ENCODE peak calls at places on chromosomes 5 and 9, in six cellular contexts. F is adrenal gland, L is IMR-90, W is endothelial cell of umbilical vein, D is ovary, A is HCT116. S is an unnamed sample.

GRCh38 chr9:136485049-136485647 is 2.3 kb upstream of the SEC16A start:
- DNase-seq in F (peak; percentile 91), L (peak; percentile 61), W (peak; percentile 75), D (peak; percentile 88), A (no peak), S (peak; percentile 93)

GRCh38 chr5:127505819-127506218 is 11.6 kb upstream of the PRRC1 start:
- DNase-seq in F (no peak), L (no peak), W (no peak), D (no peak), A (no peak), S (no peak)

GRCh38 chr5:181261320-181262085 is 560 bp upstream of the TRIM52 start:
- DNase-seq in F (peak; percentile 77), L (peak; percentile 50), W (peak; percentile 78), D (peak; percentile 79), A (peak; percentile 48), S (peak; percentile 90)

GRCh38 chr5:69261034-69261433 is 26.3 kb downstream of the CDK7 start:
- DNase-seq in F (no peak), L (peak; percentile 83), W (peak; percentile 85), D (no peak), A (no peak), S (no peak)

GRCh38 chr5:91070761-91071429 is 312.2 kb downstream of the ARRDC3 start:
- DNase-seq in F (no peak), L (no peak), W (no peak), D (no peak), A (no peak), S (no peak)

GRCh38 chr5:93581738-93582414 is 857 bp upstream of the NR2F1-AS1 start:
- DNase-seq in F (no peak), L (peak; percentile 81), W (peak; percentile 63), D (no peak), A (peak; percentile 76), S (no peak)

GRCh38 chr9:134585746-134586706 is 55.6 kb upstream of the COL5A1 start:
- DNase-seq in F (no peak), L (peak; percentile 75), W (no peak), D (peak; percentile 14), A (no peak), S (peak; percentile 56)

GRCh38 chr9:77815260-77815659 is 167.1 kb upstream of the GNA14 start:
- DNase-seq in F (no peak), L (no peak), W (no peak), D (no peak), A (no peak), S (no peak)

GRCh38 chr9:16312116-16312515 is 558.4 kb downstream of the BNC2 start:
- DNase-seq in F (no peak), L (no peak), W (no peak), D (no peak), A (no peak), S (no peak)

GRCh38 chr5:147481376-147481775 is 28.5 kb downstream of the DPYSL3 start:
- DNase-seq in F (no peak), L (peak; percentile 88), W (peak; percentile 33), D (no peak), A (no peak), S (no peak)

GRCh38 chr5:150780180-150780692 is 1.7 kb downstream of the SMIM3 start:
- DNase-seq in F (peak; percentile 54), L (peak; percentile 79), W (no peak), D (no peak), A (no peak), S (no peak)

GRCh38 chr9:17614929-17615328 is 36.1 kb downstream of the SH3GL2 start:
- DNase-seq in F (no peak), L (peak; percentile 6), W (no peak), D (no peak), A (no peak), S (no peak)

GRCh38 chr9:3285365-3286161 is 240.2 kb downstream of the RFX3 start:
- DNase-seq in F (no peak), L (peak; percentile 37), W (peak; percentile 60), D (no peak), A (no peak), S (no peak)

GRCh38 chr9:85533538-85533937 is 208.2 kb downstream of the AGTPBP1 start:
- DNase-seq in F (no peak), L (no peak), W (no peak), D (no peak), A (no peak), S (no peak)

GRCh38 chr5:101977729-101978345 is 318.2 kb downstream of the SLCO4C1 start:
- DNase-seq in F (no peak), L (peak; percentile 13), W (peak; percentile 43), D (no peak), A (peak; percentile 54), S (no peak)

GRCh38 chr5:65102826-65103673 is 334.3 kb downstream of the CWC27 start:
- DNase-seq in F (peak; percentile 62), L (peak; percentile 15), W (peak; percentile 74), D (peak; percentile 79), A (no peak), S (no peak)
- TF ChIP-seq POLR2A in F (peak; percentile 17), L (no peak), W (peak; percentile 34), D (no peak), A (no peak), S (no peak)

GRCh38 chr9:29006603-29007002 is 1433.3 kb upstream of the C9orf72 start:
- DNase-seq in F (no peak), L (no peak), W (no peak), D (no peak), A (no peak), S (no peak)
- TF ChIP-seq POLR2A in F (no peak), L (no peak), W (no peak), D (no peak), A (no peak), S (no peak)

DNA sequence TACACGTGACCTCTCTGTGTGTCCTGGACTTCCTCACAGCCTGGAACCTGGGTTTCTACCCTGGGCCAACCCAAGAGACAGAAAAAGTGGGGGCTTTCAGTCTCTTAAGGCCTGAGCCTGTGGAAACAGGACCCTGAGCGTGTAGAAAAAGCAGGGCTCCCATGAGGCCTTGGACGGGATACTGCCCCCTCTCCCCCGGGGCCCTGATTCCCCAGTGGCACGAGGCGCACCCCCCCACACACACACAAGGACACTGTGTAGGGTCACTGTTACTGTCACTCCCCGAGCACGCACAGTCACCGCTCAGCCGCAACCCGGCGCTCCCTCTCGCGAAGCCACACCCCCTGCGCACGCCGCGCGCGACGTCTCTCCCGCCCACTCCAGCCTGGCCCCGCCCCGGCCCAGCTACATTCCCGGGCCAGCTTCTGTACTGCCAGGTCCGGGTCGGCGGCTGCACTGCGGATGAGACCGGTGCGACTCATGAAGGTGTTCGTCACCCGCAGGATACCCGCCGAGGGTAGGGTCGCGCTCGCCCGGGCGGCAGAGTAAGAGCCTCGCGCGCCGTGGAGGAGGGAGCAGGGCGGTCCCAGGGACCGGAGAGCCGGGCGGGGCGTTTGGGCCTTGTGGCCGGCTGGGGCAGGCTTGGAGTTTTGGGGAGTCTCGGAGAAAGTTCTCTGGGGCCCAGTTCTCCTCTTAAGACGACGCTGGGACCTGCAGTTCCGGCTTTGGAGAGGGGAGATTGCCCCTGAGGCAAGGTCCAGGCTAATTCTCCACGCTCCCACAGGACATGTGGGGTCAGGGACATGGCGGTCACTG is at the start of gene GRHPR:
- DNase-seq in F (peak; percentile 94), L (peak; percentile 58), W (peak; percentile 84), D (peak; percentile 92), A (peak; percentile 52), S (peak; percentile 91)
- TF ChIP-seq POLR2A in F (peak; percentile 90), L (peak; percentile 81), W (peak; percentile 88), D (peak; percentile 50), A (peak; percentile 85), S (peak; percentile 52)

DNA sequence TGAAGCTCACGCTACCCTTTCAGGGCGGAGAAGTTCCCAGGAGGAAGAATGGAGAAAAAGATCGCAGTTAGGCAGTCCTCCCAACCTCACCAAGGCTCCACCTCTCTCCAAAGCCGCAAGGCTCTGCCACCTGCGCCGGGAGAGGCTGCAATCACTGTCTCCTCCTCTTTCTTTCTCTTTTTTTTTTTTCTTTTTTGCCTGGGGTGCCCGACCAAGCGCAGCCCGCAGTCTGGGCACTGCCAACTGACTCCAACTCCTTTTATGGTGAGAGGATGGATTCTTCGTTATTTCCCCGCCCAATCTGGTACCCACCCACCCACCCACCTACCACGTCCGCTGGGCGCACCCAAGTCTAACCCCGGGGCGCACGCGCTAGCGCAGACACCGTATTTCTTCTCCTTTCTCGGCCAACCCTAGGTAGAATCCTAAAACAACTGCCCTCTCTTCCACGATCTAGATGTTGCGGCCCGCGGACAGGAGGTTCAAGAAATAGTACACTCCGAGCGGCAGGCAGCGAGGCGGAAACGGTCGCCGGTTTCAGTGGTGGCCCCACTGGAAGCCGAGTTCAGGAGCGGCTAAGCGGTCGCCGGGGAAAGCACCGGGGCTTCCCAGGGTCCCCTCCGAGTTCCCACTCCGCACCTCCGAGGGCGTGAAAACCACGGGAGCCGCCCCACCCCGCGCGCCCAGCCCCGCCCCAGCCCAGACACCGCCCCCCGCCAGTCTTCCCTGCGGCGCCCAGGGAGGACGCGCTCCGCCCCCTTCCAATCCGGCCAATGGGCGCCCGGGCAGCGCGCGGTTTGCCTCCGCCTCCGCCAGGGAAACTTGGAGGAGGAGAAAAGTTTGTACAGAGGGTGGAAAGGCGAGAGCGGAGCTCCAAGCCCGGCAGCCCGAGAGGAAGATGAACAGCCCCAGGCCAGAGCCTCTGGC is at the start of gene PTGER4:
- DNase-seq in F (peak; percentile 89), L (peak; percentile 86), W (peak; percentile 93), D (peak; percentile 83), A (peak; percentile 88), S (peak; percentile 96)
- TF ChIP-seq POLR2A in F (peak; percentile 86), L (peak; percentile 83), W (peak; percentile 98), D (no peak), A (peak; percentile 91), S (peak; percentile 88)

GRCh38 chr5:65562731-65563701 is at the start of the genes CENPK and PPWD1:
- DNase-seq in F (peak; percentile 96), L (peak; percentile 94), W (peak; percentile 98), D (peak; percentile 93), A (peak; percentile 91), S (peak; percentile 97)
- TF ChIP-seq POLR2A in F (no peak), L (peak; percentile 81), W (no peak), D (peak; percentile 61), A (peak; percentile 72), S (no peak)